ENCODE peak calls at places on chromosomes 12 and 14, in ten cellular contexts. G, H, B, D, R, N, Z, P, W and M are unnamed samples.
A peak's percentile ranks its signal among the peaks of the same experiment; 100 is the strongest.

GRCh38 chr12:93913845-93914244 is 234.5 kb upstream of the PLXNC1 start:
- DNase-seq in G (no peak), H (no peak), B (no peak), D (no peak), R (peak; percentile 63), N (no peak), Z (no peak), P (peak; percentile 48), W (peak; percentile 84), M (peak; percentile 8)

GRCh38 chr12:124654666-124655316 is 87.4 kb upstream of the NCOR2 start:
- DNase-seq in G (no peak), H (no peak), B (peak; percentile 66), D (no peak), R (no peak), N (no peak), Z (peak; percentile 83), P (no peak), W (no peak), M (no peak)

GRCh38 chr12:89949457-89950195 is 241.0 kb upstream of the ATP2B1 start:
- DNase-seq in G (peak; percentile 58), H (peak; percentile 19), B (no peak), D (no peak), R (peak; percentile 89), N (peak; percentile 88), Z (no peak), P (no peak), W (peak; percentile 84), M (peak; percentile 98)

GRCh38 chr14:61108742-61109141 is 127.7 kb downstream of the SLC38A6 start:
- DNase-seq in G (no peak), H (no peak), B (no peak), D (no peak), R (no peak), N (no peak), Z (no peak), P (no peak), W (no peak), M (no peak)

GRCh38 chr12:16118586-16118985 is 158.9 kb downstream of the SLC15A5 start:
- DNase-seq in G (no peak), H (no peak), B (no peak), D (peak; percentile 39), R (no peak), N (no peak), Z (no peak), P (no peak), W (no peak), M (no peak)

GRCh38 chr12:100472325-100472724 is 1.3 kb upstream of the NR1H4 start:
- DNase-seq in G (no peak), H (no peak), B (no peak), D (no peak), R (peak; percentile 13), N (no peak), Z (no peak), P (no peak), W (no peak), M (no peak)

GRCh38 chr14:106879241-106879640 is 1352.9 kb downstream of the TMEM121 start:
- DNase-seq in G (peak; percentile 67), H (peak; percentile 50), B (no peak), D (no peak), R (no peak), N (peak; percentile 28), Z (no peak), P (no peak), W (no peak), M (peak; percentile 39)

GRCh38 chr14:97177016-97177415 is 379.8 kb downstream of the VRK1 start:
- DNase-seq in G (no peak), H (no peak), B (no peak), D (peak; percentile 44), R (no peak), N (peak; percentile 40), Z (no peak), P (no peak), W (no peak), M (no peak)

GRCh38 chr14:68262567-68262966 is 443.0 kb downstream of the RAD51B start:
- DNase-seq in G (no peak), H (no peak), B (no peak), D (no peak), R (no peak), N (no peak), Z (no peak), P (no peak), W (no peak), M (no peak)

GRCh38 chr14:90692826-90693225 is 123.4 kb downstream of the TTC7B start:
- DNase-seq in G (no peak), H (no peak), B (no peak), D (no peak), R (no peak), N (no peak), Z (no peak), P (no peak), W (no peak), M (no peak)

GRCh38 chr12:116591608-116592115 is 32.5 kb downstream of the MAP1LC3B2 start:
- DNase-seq in G (no peak), H (no peak), B (no peak), D (no peak), R (peak; percentile 40), N (no peak), Z (no peak), P (no peak), W (no peak), M (no peak)

GRCh38 chr12:114662512-114663177 is 21.3 kb downstream of the TBX3 start:
- DNase-seq in G (no peak), H (peak; percentile 37), B (peak; percentile 81), D (peak; percentile 78), R (peak; percentile 90), N (peak; percentile 32), Z (peak; percentile 90), P (peak; percentile 80), W (peak; percentile 95), M (peak; percentile 86)